ENCODE peak calls at places on chromosome 19, in seven cellular contexts. One of them, this sample, is unnamed.

GRCh38 chr19:49422407-49423277 is 599 bp downstream of the PTH2 start:
- DNase-seq in A172: no peak
- DNase-seq in NCI-H2171: no peak
- DNase-seq in WTC11: peak; percentile 85
- DNase-seq in NCI-H1417: peak; percentile 61
- DNase-seq in stimulated activated CD4-positive, alpha-beta T cell treated with anti-CD3 and anti-CD28 coated beads, Interleukin-2, amount 100 ng/mL, for 48 hours: peak; percentile 31
- DNase-seq in stimulated activated CD8-positive, alpha-beta memory T cell treated with anti-CD3 and anti-CD28 coated beads, Interleukin-15, amount 100 ng/mL, for 1 hour: no peak
- DNase-seq in this sample: peak; percentile 88

GRCh38 chr19:45955905-45956608 is 17.6 kb downstream of the NOVA2 start:
- DNase-seq in A172: peak; percentile 74
- DNase-seq in NCI-H2171: no peak
- DNase-seq in WTC11: no peak
- DNase-seq in NCI-H1417: no peak
- DNase-seq in stimulated activated CD4-positive, alpha-beta T cell treated with anti-CD3 and anti-CD28 coated beads, Interleukin-2, amount 100 ng/mL, for 48 hours: no peak
- DNase-seq in stimulated activated CD8-positive, alpha-beta memory T cell treated with anti-CD3 and anti-CD28 coated beads, Interleukin-15, amount 100 ng/mL, for 1 hour: no peak
- DNase-seq in this sample: no peak

GRCh38 chr19:46818812-46819211 is 30.4 kb upstream of the SLC1A5 start:
- DNase-seq in A172: peak; percentile 28
- DNase-seq in NCI-H2171: peak; percentile 7
- DNase-seq in WTC11: peak; percentile 41
- DNase-seq in NCI-H1417: no peak
- DNase-seq in stimulated activated CD4-positive, alpha-beta T cell treated with anti-CD3 and anti-CD28 coated beads, Interleukin-2, amount 100 ng/mL, for 48 hours: no peak
- DNase-seq in stimulated activated CD8-positive, alpha-beta memory T cell treated with anti-CD3 and anti-CD28 coated beads, Interleukin-15, amount 100 ng/mL, for 1 hour: no peak
- DNase-seq in this sample: peak; percentile 43

GRCh38 chr19:19463348-19464117 is 51.8 kb downstream of the TSSK6 start:
- DNase-seq in A172: peak; percentile 18
- DNase-seq in NCI-H2171: no peak
- DNase-seq in WTC11: no peak
- DNase-seq in NCI-H1417: no peak
- DNase-seq in stimulated activated CD4-positive, alpha-beta T cell treated with anti-CD3 and anti-CD28 coated beads, Interleukin-2, amount 100 ng/mL, for 48 hours: no peak
- DNase-seq in stimulated activated CD8-positive, alpha-beta memory T cell treated with anti-CD3 and anti-CD28 coated beads, Interleukin-15, amount 100 ng/mL, for 1 hour: no peak
- DNase-seq in this sample: no peak

GRCh38 chr19:31314849-31315620 is 34.2 kb downstream of the TSHZ3 start:
- DNase-seq in A172: peak; percentile 27
- DNase-seq in NCI-H2171: no peak
- DNase-seq in WTC11: no peak
- DNase-seq in NCI-H1417: no peak
- DNase-seq in stimulated activated CD4-positive, alpha-beta T cell treated with anti-CD3 and anti-CD28 coated beads, Interleukin-2, amount 100 ng/mL, for 48 hours: no peak
- DNase-seq in stimulated activated CD8-positive, alpha-beta memory T cell treated with anti-CD3 and anti-CD28 coated beads, Interleukin-15, amount 100 ng/mL, for 1 hour: no peak
- DNase-seq in this sample: no peak

GRCh38 chr19:10744222-10744847 is 26.5 kb downstream of the DNM2 start:
- DNase-seq in A172: no peak
- DNase-seq in NCI-H2171: no peak
- DNase-seq in WTC11: no peak
- DNase-seq in NCI-H1417: no peak
- DNase-seq in stimulated activated CD4-positive, alpha-beta T cell treated with anti-CD3 and anti-CD28 coated beads, Interleukin-2, amount 100 ng/mL, for 48 hours: no peak
- DNase-seq in stimulated activated CD8-positive, alpha-beta memory T cell treated with anti-CD3 and anti-CD28 coated beads, Interleukin-15, amount 100 ng/mL, for 1 hour: no peak
- DNase-seq in this sample: no peak

GRCh38 chr19:48813123-48813911 is 2.5 kb upstream of the BCAT2 start:
- DNase-seq in A172: no peak
- DNase-seq in NCI-H2171: no peak
- DNase-seq in WTC11: peak; percentile 57
- DNase-seq in NCI-H1417: no peak
- DNase-seq in stimulated activated CD4-positive, alpha-beta T cell treated with anti-CD3 and anti-CD28 coated beads, Interleukin-2, amount 100 ng/mL, for 48 hours: no peak
- DNase-seq in stimulated activated CD8-positive, alpha-beta memory T cell treated with anti-CD3 and anti-CD28 coated beads, Interleukin-15, amount 100 ng/mL, for 1 hour: no peak
- DNase-seq in this sample: peak; percentile 59

GRCh38 chr19:48603449-48603848 is 3.1 kb upstream of the SPACA4 start:
- DNase-seq in A172: no peak
- DNase-seq in NCI-H2171: no peak
- DNase-seq in WTC11: no peak
- DNase-seq in NCI-H1417: no peak
- DNase-seq in stimulated activated CD4-positive, alpha-beta T cell treated with anti-CD3 and anti-CD28 coated beads, Interleukin-2, amount 100 ng/mL, for 48 hours: no peak
- DNase-seq in stimulated activated CD8-positive, alpha-beta memory T cell treated with anti-CD3 and anti-CD28 coated beads, Interleukin-15, amount 100 ng/mL, for 1 hour: no peak
- DNase-seq in this sample: no peak

GRCh38 chr19:13887039-13887438 is 10.1 kb downstream of the NANOS3 start:
- DNase-seq in A172: no peak
- DNase-seq in NCI-H2171: no peak
- DNase-seq in WTC11: no peak
- DNase-seq in NCI-H1417: no peak
- DNase-seq in stimulated activated CD4-positive, alpha-beta T cell treated with anti-CD3 and anti-CD28 coated beads, Interleukin-2, amount 100 ng/mL, for 48 hours: no peak
- DNase-seq in stimulated activated CD8-positive, alpha-beta memory T cell treated with anti-CD3 and anti-CD28 coated beads, Interleukin-15, amount 100 ng/mL, for 1 hour: no peak
- DNase-seq in this sample: no peak

GRCh38 chr19:19541572-19541971 is 3.5 kb downstream of the CILP2 start:
- DNase-seq in A172: no peak
- DNase-seq in NCI-H2171: no peak
- DNase-seq in WTC11: no peak
- DNase-seq in NCI-H1417: no peak
- DNase-seq in stimulated activated CD4-positive, alpha-beta T cell treated with anti-CD3 and anti-CD28 coated beads, Interleukin-2, amount 100 ng/mL, for 48 hours: no peak
- DNase-seq in stimulated activated CD8-positive, alpha-beta memory T cell treated with anti-CD3 and anti-CD28 coated beads, Interleukin-15, amount 100 ng/mL, for 1 hour: no peak
- DNase-seq in this sample: no peak

GRCh38 chr19:9159891-9160290 is 18.9 kb upstream of the OR7D2 start:
- DNase-seq in A172: no peak
- DNase-seq in NCI-H2171: no peak
- DNase-seq in WTC11: no peak
- DNase-seq in NCI-H1417: no peak
- DNase-seq in stimulated activated CD4-positive, alpha-beta T cell treated with anti-CD3 and anti-CD28 coated beads, Interleukin-2, amount 100 ng/mL, for 48 hours: no peak
- DNase-seq in stimulated activated CD8-positive, alpha-beta memory T cell treated with anti-CD3 and anti-CD28 coated beads, Interleukin-15, amount 100 ng/mL, for 1 hour: no peak
- DNase-seq in this sample: no peak

GRCh38 chr19:16068696-16069259 is 7.5 kb upstream of the TPM4 start:
- DNase-seq in A172: no peak
- DNase-seq in NCI-H2171: no peak
- DNase-seq in WTC11: no peak
- DNase-seq in NCI-H1417: no peak
- DNase-seq in stimulated activated CD4-positive, alpha-beta T cell treated with anti-CD3 and anti-CD28 coated beads, Interleukin-2, amount 100 ng/mL, for 48 hours: no peak
- DNase-seq in stimulated activated CD8-positive, alpha-beta memory T cell treated with anti-CD3 and anti-CD28 coated beads, Interleukin-15, amount 100 ng/mL, for 1 hour: no peak
- DNase-seq in this sample: no peak

GRCh38 chr19:43700368-43701015 is 15.4 kb upstream of the IRGC start:
- DNase-seq in A172: peak; percentile 75
- DNase-seq in NCI-H2171: no peak
- DNase-seq in WTC11: no peak
- DNase-seq in NCI-H1417: no peak
- DNase-seq in stimulated activated CD4-positive, alpha-beta T cell treated with anti-CD3 and anti-CD28 coated beads, Interleukin-2, amount 100 ng/mL, for 48 hours: no peak
- DNase-seq in stimulated activated CD8-positive, alpha-beta memory T cell treated with anti-CD3 and anti-CD28 coated beads, Interleukin-15, amount 100 ng/mL, for 1 hour: no peak
- DNase-seq in this sample: no peak

GRCh38 chr19:56613639-56614038 is 18.5 kb downstream of the ZNF71 start:
- DNase-seq in A172: no peak
- DNase-seq in NCI-H2171: no peak
- DNase-seq in WTC11: no peak
- DNase-seq in NCI-H1417: no peak
- DNase-seq in stimulated activated CD4-positive, alpha-beta T cell treated with anti-CD3 and anti-CD28 coated beads, Interleukin-2, amount 100 ng/mL, for 48 hours: no peak
- DNase-seq in stimulated activated CD8-positive, alpha-beta memory T cell treated with anti-CD3 and anti-CD28 coated beads, Interleukin-15, amount 100 ng/mL, for 1 hour: no peak
- DNase-seq in this sample: no peak

GRCh38 chr19:5621311-5621944 is 1.1 kb downstream of the SAFB2 start:
- DNase-seq in A172: no peak
- DNase-seq in NCI-H2171: no peak
- DNase-seq in WTC11: no peak
- DNase-seq in NCI-H1417: no peak
- DNase-seq in stimulated activated CD4-positive, alpha-beta T cell treated with anti-CD3 and anti-CD28 coated beads, Interleukin-2, amount 100 ng/mL, for 48 hours: no peak
- DNase-seq in stimulated activated CD8-positive, alpha-beta memory T cell treated with anti-CD3 and anti-CD28 coated beads, Interleukin-15, amount 100 ng/mL, for 1 hour: no peak
- DNase-seq in this sample: no peak

GRCh38 chr19:35879770-35880317 is 11.5 kb downstream of the APLP1 start:
- DNase-seq in A172: peak; percentile 90
- DNase-seq in NCI-H2171: no peak
- DNase-seq in WTC11: peak; percentile 98
- DNase-seq in NCI-H1417: no peak
- DNase-seq in stimulated activated CD4-positive, alpha-beta T cell treated with anti-CD3 and anti-CD28 coated beads, Interleukin-2, amount 100 ng/mL, for 48 hours: peak; percentile 90
- DNase-seq in stimulated activated CD8-positive, alpha-beta memory T cell treated with anti-CD3 and anti-CD28 coated beads, Interleukin-15, amount 100 ng/mL, for 1 hour: no peak
- DNase-seq in this sample: peak; percentile 94

GRCh38 chr19:42411581-42412178 is 15.5 kb downstream of the LIPE start:
- DNase-seq in A172: no peak
- DNase-seq in NCI-H2171: no peak
- DNase-seq in WTC11: no peak
- DNase-seq in NCI-H1417: no peak
- DNase-seq in stimulated activated CD4-positive, alpha-beta T cell treated with anti-CD3 and anti-CD28 coated beads, Interleukin-2, amount 100 ng/mL, for 48 hours: no peak
- DNase-seq in stimulated activated CD8-positive, alpha-beta memory T cell treated with anti-CD3 and anti-CD28 coated beads, Interleukin-15, amount 100 ng/mL, for 1 hour: no peak
- DNase-seq in this sample: no peak

GRCh38 chr19:17441241-17442135 is 7.0 kb downstream of the TMEM221 start:
- DNase-seq in A172: peak; percentile 41
- DNase-seq in NCI-H2171: no peak
- DNase-seq in WTC11: peak; percentile 41
- DNase-seq in NCI-H1417: peak; percentile 5
- DNase-seq in stimulated activated CD4-positive, alpha-beta T cell treated with anti-CD3 and anti-CD28 coated beads, Interleukin-2, amount 100 ng/mL, for 48 hours: no peak
- DNase-seq in stimulated activated CD8-positive, alpha-beta memory T cell treated with anti-CD3 and anti-CD28 coated beads, Interleukin-15, amount 100 ng/mL, for 1 hour: no peak
- DNase-seq in this sample: peak; percentile 56

GRCh38 chr19:48390188-48391099 is 907 bp downstream of the KDELR1 start:
- DNase-seq in A172: peak; percentile 8
- DNase-seq in NCI-H2171: peak; percentile 52
- DNase-seq in WTC11: peak; percentile 81
- DNase-seq in NCI-H1417: peak; percentile 56
- DNase-seq in stimulated activated CD4-positive, alpha-beta T cell treated with anti-CD3 and anti-CD28 coated beads, Interleukin-2, amount 100 ng/mL, for 48 hours: peak; percentile 54
- DNase-seq in stimulated activated CD8-positive, alpha-beta memory T cell treated with anti-CD3 and anti-CD28 coated beads, Interleukin-15, amount 100 ng/mL, for 1 hour: no peak
- DNase-seq in this sample: peak; percentile 65

GRCh38 chr19:53308339-53308811 is 25.2 kb upstream of the ZNF845 start:
- DNase-seq in A172: no peak
- DNase-seq in NCI-H2171: no peak
- DNase-seq in WTC11: peak; percentile 87
- DNase-seq in NCI-H1417: no peak
- DNase-seq in stimulated activated CD4-positive, alpha-beta T cell treated with anti-CD3 and anti-CD28 coated beads, Interleukin-2, amount 100 ng/mL, for 48 hours: no peak
- DNase-seq in stimulated activated CD8-positive, alpha-beta memory T cell treated with anti-CD3 and anti-CD28 coated beads, Interleukin-15, amount 100 ng/mL, for 1 hour: no peak
- DNase-seq in this sample: peak; percentile 89

GRCh38 chr19:7619671-7620441 is 9.5 kb downstream of the XAB2 start:
- DNase-seq in A172: no peak
- DNase-seq in NCI-H2171: no peak
- DNase-seq in WTC11: no peak
- DNase-seq in NCI-H1417: no peak
- DNase-seq in stimulated activated CD4-positive, alpha-beta T cell treated with anti-CD3 and anti-CD28 coated beads, Interleukin-2, amount 100 ng/mL, for 48 hours: no peak
- DNase-seq in stimulated activated CD8-positive, alpha-beta memory T cell treated with anti-CD3 and anti-CD28 coated beads, Interleukin-15, amount 100 ng/mL, for 1 hour: no peak
- DNase-seq in this sample: no peak